ENCODE peak calls at places on chromosomes 3 and 15, in seven cellular contexts. U is progenitor cell of endocrine pancreas; W is CD8-positive, alpha-beta T cell; E is endothelial cell; V is WERI-Rb-1; O is astrocyte of the spinal cord; R is MM.1S. D is an unnamed sample.

GRCh38 chr15:67836955-67837354 is 2.9 kb downstream of the RNU6-1 start:
- DNase-seq in U (no peak), W (no peak), E (no peak), V (no peak), O (no peak), R (no peak), D (no peak)

GRCh38 chr3:65851827-65852226 is 186.9 kb downstream of the MAGI1 start:
- DNase-seq in U (no peak), W (no peak), E (no peak), V (no peak), O (peak; percentile 48), R (no peak), D (no peak)

GRCh38 chr15:88048237-88048636 is 208.3 kb downstream of the NTRK3 start:
- DNase-seq in U (no peak), W (no peak), E (no peak), V (no peak), O (no peak), R (no peak), D (no peak)

GRCh38 chr3:195580733-195581443 is 2.9 kb downstream of the APOD start:
- DNase-seq in U (no peak), W (no peak), E (no peak), V (no peak), O (peak; percentile 34), R (no peak), D (no peak)

GRCh38 chr3:194880940-194881925 is 195.6 kb downstream of the FAM43A start:
- DNase-seq in U (no peak), W (no peak), E (no peak), V (no peak), O (no peak), R (no peak), D (no peak)

GRCh38 chr3:186209810-186210752 is 101.2 kb upstream of the ETV5 start:
- DNase-seq in U (no peak), W (no peak), E (no peak), V (peak; percentile 10), O (peak; percentile 84), R (no peak), D (no peak)

GRCh38 chr3:87488725-87489124 is 212.3 kb upstream of the POU1F1 start:
- DNase-seq in U (no peak), W (no peak), E (no peak), V (no peak), O (no peak), R (no peak), D (no peak)

GRCh38 chr15:34644061-34644460 is 60.6 kb upstream of the GOLGA8B start:
- DNase-seq in U (no peak), W (no peak), E (no peak), V (no peak), O (peak; percentile 89), R (no peak), D (no peak)

GRCh38 chr3:197428117-197428761 is 127.5 kb downstream of the BDH1 start:
- DNase-seq in U (no peak), W (peak; percentile 19), E (no peak), V (peak; percentile 68), O (peak; percentile 51), R (no peak), D (no peak)

GRCh38 chr3:77025476-77025875 is 14.4 kb upstream of the ROBO2 start:
- DNase-seq in U (no peak), W (no peak), E (no peak), V (no peak), O (no peak), R (no peak), D (no peak)

GRCh38 chr3:55322649-55323048 is 164.5 kb downstream of the WNT5A start:
- DNase-seq in U (no peak), W (no peak), E (no peak), V (no peak), O (no peak), R (no peak), D (no peak)

GRCh38 chr3:120092444-120092843 is 1.8 kb downstream of the GSK3B start:
- DNase-seq in U (no peak), W (no peak), E (no peak), V (no peak), O (no peak), R (no peak), D (no peak)

GRCh38 chr3:15989419-15989818 is 185.1 kb upstream of the GALNT15 start:
- DNase-seq in U (no peak), W (no peak), E (no peak), V (no peak), O (no peak), R (no peak), D (no peak)
- TF ChIP-seq CTCF in U (peak; percentile 21), W (no peak), E (peak; percentile 40), V (no peak), O (peak; percentile 42), R (peak; percentile 22), D (no peak)

GRCh38 chr3:133490468-133491351 is 82.8 kb upstream of the CDV3 start:
- DNase-seq in U (no peak), W (peak; percentile 51), E (no peak), V (no peak), O (no peak), R (peak; percentile 55), D (peak; percentile 46)
- TF ChIP-seq CTCF in U (no peak), W (no peak), E (no peak), V (no peak), O (no peak), R (no peak), D (no peak)

DNA sequence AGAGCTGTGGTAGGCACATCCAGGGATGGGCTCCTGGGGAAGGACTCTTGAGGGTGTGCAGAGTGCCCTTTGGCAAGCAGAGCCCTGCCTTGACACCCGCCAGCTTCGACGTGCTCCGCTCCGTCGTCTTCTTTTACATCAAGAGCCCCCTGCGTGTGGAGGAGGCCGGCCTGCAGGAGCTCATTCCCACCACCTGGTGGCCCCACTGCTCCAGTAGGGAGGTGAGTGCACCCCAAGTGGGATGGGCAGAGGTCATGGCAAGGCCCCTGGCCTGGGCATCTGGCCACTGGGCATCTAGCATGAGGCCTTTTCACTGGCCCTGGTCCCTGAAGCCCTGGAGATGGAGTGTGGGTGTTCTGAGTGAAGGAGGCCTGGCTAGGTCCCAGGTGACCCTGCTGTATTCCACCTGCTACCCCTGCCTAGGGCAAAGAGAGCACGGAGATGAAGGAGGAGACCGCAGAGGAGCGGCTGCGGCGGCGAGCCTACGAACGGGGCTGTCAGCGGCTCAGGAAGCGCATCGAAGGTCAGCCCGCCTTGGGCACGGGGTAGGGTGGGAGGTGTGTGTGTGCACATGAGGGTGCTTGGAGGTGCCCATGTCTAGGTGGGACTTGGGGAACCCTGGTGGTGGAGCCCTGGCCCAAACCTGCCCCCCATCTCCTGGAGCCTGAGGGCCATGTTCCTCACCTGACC is 12.2 kb downstream of the RNF123 start:
- DNase-seq in U (no peak), W (no peak), E (peak; percentile 57), V (peak; percentile 55), O (no peak), R (no peak), D (no peak)
- TF ChIP-seq CTCF in U (peak; percentile 39), W (no peak), E (peak; percentile 46), V (peak; percentile 70), O (peak; percentile 78), R (peak; percentile 49), D (no peak)

DNA sequence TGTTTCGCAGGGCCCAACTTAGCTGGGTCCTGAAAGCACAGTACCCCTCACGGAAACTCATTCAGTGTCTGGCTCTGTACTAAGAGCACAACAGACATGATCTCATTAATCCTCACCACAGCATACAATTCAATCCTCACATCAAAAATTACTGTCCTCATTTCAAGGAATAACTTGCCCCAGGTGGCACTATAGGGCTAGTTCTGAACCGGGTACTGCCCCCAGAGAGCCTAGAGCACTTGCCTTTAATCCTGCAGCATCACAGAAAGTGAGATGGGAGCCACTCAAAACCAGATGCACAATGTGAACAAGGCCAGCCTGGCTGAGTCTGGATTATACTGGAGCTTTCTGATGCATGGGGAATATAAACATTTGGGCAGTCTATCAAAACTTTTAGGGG is 122.6 kb downstream of the OSBPL10 start:
- DNase-seq in U (no peak), W (no peak), E (no peak), V (no peak), O (no peak), R (peak; percentile 17), D (no peak)
- TF ChIP-seq CTCF in U (no peak), W (no peak), E (no peak), V (no peak), O (no peak), R (peak; percentile 9), D (no peak)

GRCh38 chr3:52227117-52227516 is 1.7 kb upstream of the TLR9 start:
- DNase-seq in U (no peak), W (no peak), E (no peak), V (no peak), O (no peak), R (no peak), D (no peak)
- TF ChIP-seq CTCF in U (no peak), W (no peak), E (no peak), V (no peak), O (no peak), R (no peak), D (no peak)

DNA sequence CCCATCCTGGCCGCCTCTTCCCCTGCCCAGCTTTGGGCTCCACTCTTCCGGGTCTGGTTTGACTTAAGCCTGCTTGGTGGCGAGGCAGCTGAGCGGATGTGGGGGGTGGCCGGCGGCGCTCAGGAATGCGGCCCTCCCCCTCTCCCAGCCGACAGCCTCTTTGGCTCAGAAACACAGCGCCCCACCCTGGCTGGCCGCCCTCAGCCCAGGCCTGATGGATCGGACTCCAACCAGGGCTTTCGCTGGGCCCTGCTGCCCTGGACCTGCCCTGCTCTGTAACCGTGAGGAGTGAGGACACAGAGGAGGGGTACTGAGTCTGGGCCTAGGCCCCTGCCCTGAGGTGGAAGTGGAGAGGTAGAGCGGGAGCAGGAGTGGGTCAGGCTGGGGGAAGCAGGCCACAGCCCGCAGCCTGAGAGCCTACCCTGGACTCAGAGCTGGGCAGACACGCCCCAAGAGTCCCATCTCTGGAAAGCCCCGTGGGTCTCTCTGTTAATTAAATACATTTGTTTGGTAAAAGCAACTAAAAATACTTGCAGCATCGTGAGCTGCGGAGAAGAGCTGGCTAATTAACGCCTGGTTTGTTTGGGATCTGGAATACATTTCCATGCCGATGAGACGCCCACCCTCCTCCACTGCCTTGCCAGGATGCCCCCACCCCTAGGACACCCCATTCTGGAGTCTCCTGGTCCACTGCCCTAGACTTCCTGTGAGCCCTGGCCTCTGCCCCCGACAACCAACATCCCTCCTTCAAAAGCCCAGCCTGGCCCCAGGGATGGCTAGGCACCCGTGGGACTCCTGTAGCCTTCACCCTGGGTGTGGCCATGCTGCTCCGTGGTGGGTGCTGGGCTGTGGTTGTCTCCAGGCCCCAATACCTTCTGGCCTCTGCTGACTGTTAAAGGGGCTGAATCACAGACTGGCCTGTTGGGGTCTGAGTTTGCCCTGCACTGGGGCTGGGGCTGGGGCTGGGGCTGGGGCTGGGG is 19.6 kb downstream of the PLXNA1 start:
- DNase-seq in U (peak; percentile 47), W (no peak), E (peak; percentile 90), V (peak; percentile 90), O (peak; percentile 93), R (no peak), D (no peak)
- TF ChIP-seq CTCF in U (peak; percentile 53), W (no peak), E (peak; percentile 45), V (peak; percentile 82), O (peak; percentile 74), R (no peak), D (no peak)

GRCh38 chr3:189822726-189823125 is 191.5 kb downstream of the TP63 start:
- DNase-seq in U (no peak), W (no peak), E (no peak), V (no peak), O (no peak), R (no peak), D (no peak)
- TF ChIP-seq CTCF in U (peak; percentile 8), W (no peak), E (no peak), V (no peak), O (peak; percentile 9), R (no peak), D (no peak)